ENCODE peak calls at places on chromosomes 11 and 22, in six cellular contexts. G, B, I, N, M and W are unnamed samples.
A peak's percentile ranks its signal among the peaks of the same experiment; 100 is the strongest.

GRCh38 chr22:29343313-29343805 is 27.9 kb upstream of the RASL10A start:
- DNase-seq in N (no peak), B (no peak), G (no peak), I (peak; percentile 40), M (no peak), W (peak; percentile 65)

GRCh38 chr11:133342453-133342852 is 189.8 kb downstream of the OPCML start:
- DNase-seq in M (no peak), G (no peak), B (no peak), I (no peak), N (no peak), W (no peak)

GRCh38 chr11:64317961-64318693 is at the start of gene PRDX5:
- DNase-seq in B (peak; percentile 96), N (peak; percentile 97), I (peak; percentile 94), G (peak; percentile 98), M (peak; percentile 94), W (peak; percentile 98)

GRCh38 chr22:49997932-49998717 is 14.4 kb downstream of the IL17REL start:
- DNase-seq in N (no peak), G (peak; percentile 37), B (peak; percentile 5), I (no peak), M (no peak), W (no peak)

GRCh38 chr22:40665312-40665711 is 14.0 kb upstream of the MCHR1 start:
- DNase-seq in G (no peak), B (peak; percentile 50), N (peak; percentile 48), I (peak; percentile 85), M (peak; percentile 73), W (peak; percentile 78)

GRCh38 chr11:12286606-12287005 is 90.8 kb upstream of the PARVA start:
- DNase-seq in M (no peak), G (peak; percentile 30), N (no peak), B (no peak), I (no peak), W (no peak)

GRCh38 chr22:35638408-35638807 is 9.8 kb upstream of the APOL6 start:
- DNase-seq in N (peak; percentile 66), I (peak; percentile 90), G (peak; percentile 92), B (peak; percentile 85), M (peak; percentile 91), W (peak; percentile 93)

GRCh38 chr11:76071090-76071489 is 135.2 kb downstream of the WNT11 start:
- DNase-seq in M (no peak), G (no peak), N (no peak), I (no peak), B (no peak), W (no peak)

GRCh38 chr11:11146830-11147229 is 206.2 kb downstream of the CSNK2A3 start:
- DNase-seq in B (no peak), M (no peak), I (no peak), G (no peak), N (no peak), W (no peak)

GRCh38 chr11:25159341-25159740 is 662.5 kb downstream of the LUZP2 start:
- DNase-seq in I (peak; percentile 30), N (no peak), M (no peak), G (no peak), B (no peak), W (no peak)

GRCh38 chr11:6191733-6192132 is 7.3 kb upstream of the OR52W1 start:
- DNase-seq in I (no peak), N (no peak), G (no peak), B (no peak), M (no peak), W (no peak)

GRCh38 chr22:21712751-21713427 is 22.7 kb downstream of the YPEL1 start:
- DNase-seq in G (no peak), M (peak; percentile 67), B (peak; percentile 65), N (peak; percentile 86), I (peak; percentile 78), W (peak; percentile 71)

GRCh38 chr11:57180141-57180561 is 1.6 kb upstream of the LRRC55 start:
- DNase-seq in M (peak; percentile 31), B (no peak), N (peak; percentile 17), G (no peak), I (no peak), W (no peak)

GRCh38 chr22:46651316-46651715 is 31.1 kb downstream of the GRAMD4 start:
- DNase-seq in M (no peak), G (no peak), I (no peak), B (no peak), N (no peak), W (no peak)

GRCh38 chr22:46650078-46650810 is 30.1 kb downstream of the GRAMD4 start:
- DNase-seq in G (no peak), B (no peak), N (no peak), M (no peak), I (no peak), W (no peak)

GRCh38 chr22:46652081-46652929 is 32.1 kb downstream of the GRAMD4 start:
- DNase-seq in B (no peak), M (no peak), G (no peak), N (no peak), I (peak; percentile 28), W (peak; percentile 79)

GRCh38 chr22:46646531-46647211 is 26.5 kb downstream of the GRAMD4 start:
- DNase-seq in B (no peak), G (no peak), M (no peak), N (no peak), I (no peak), W (no peak)

DNA sequence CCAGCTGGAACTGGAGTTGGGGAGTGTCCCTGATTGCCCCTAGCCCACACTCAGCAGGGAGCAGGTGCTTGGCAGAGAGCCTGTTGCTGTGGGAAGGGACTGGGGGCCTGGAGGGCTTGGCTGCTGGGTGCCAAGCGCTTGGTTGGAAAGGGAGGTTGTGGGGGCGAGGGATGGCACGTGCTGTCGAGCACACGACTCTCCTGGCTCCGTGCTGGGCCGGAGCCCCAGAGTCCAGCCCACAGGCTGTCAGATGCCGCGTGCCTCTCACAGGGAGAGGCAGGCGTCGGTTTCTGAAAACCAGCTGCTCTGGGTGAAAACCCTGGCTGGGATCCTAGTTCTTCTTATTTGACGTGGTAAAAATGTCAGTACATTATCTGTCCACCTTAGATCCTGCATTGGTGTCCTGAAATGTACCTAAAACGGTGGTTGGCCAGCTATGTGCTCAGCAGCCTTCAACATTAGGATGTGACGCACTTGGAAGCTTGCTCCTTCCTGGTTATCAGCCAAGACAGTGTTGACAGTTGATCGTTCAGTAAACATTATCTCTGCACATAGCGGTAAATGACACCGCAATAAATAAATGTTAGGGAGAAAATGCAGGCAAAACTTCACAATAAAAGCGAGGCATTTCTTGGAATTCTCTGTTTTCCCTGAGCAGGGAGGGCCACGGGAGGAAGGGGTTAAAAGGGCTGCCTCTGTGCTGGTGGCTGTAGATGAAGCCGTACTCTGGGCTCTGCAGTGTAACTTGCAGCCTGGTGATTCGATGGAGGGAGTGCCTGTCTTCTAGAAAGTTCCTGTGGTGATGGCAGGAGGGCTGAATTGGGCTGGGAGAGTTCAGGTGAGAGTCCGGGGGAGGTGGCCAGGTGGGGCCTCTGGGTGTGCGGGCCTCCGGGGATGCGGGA is 29.2 kb downstream of the GRAMD4 start:
- DNase-seq in B (no peak), G (no peak), I (peak; percentile 71), N (no peak), M (peak; percentile 35), W (peak; percentile 88)
- TF ChIP-seq POLR2A in B (no peak), G (no peak), I (no peak), N (no peak), M (no peak), W (no peak)

DNA sequence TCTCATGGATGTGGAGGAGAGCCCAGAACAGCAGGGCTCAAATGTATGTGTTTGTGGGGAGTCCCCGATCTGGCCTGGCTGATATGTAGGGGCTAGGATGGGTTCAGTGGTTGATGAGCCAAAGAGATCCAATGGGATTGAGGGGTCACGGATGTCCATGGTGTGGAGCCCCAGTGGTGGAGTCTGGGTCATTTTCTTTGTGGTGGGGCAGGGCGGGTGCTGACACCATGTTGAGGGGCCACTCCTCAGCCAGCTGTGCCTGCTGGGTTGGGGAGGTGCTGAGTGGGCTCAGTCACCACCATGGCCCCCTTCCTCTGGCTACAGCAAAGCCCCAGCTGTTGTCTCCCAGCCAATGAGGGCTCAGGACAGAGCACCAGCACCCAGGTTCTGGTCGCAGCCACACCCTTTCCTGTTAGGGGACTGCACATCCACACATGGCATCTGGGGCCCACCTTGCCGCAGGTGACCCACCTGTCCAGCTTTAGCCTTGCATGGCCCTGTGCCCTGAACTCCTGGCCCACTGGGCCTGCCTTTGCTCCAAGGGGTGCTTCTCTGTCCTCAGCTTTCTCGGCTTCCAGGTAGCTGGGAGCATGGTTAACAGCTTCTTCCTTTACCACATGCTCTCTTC is 3.2 kb upstream of the GNAZ start:
- DNase-seq in N (peak; percentile 6), G (peak; percentile 51), M (peak; percentile 6), I (no peak), B (peak; percentile 8), W (peak; percentile 21)
- H3K27ac ChIP-seq in N (no peak overlapping the region), G (no peak overlapping the region), M (no peak overlapping the region), I (no peak overlapping the region), B (no peak overlapping the region), W (no peak overlapping the region)

GRCh38 chr11:41983458-41983857 is 524.0 kb upstream of the LRRC4C start:
- DNase-seq in M (no peak), N (no peak), B (no peak), G (no peak), I (no peak), W (no peak)

GRCh38 chr11:41978951-41979350 is 519.5 kb upstream of the LRRC4C start:
- DNase-seq in M (no peak), G (no peak), B (no peak), N (no peak), I (no peak), W (no peak)

GRCh38 chr11:41985799-41986198 is 526.3 kb upstream of the LRRC4C start:
- DNase-seq in M (no peak), N (no peak), B (no peak), G (no peak), I (no peak), W (no peak)

GRCh38 chr11:41982975-41983374 is 523.5 kb upstream of the LRRC4C start:
- DNase-seq in M (no peak), G (no peak), N (no peak), I (no peak), B (no peak), W (no peak)

DNA sequence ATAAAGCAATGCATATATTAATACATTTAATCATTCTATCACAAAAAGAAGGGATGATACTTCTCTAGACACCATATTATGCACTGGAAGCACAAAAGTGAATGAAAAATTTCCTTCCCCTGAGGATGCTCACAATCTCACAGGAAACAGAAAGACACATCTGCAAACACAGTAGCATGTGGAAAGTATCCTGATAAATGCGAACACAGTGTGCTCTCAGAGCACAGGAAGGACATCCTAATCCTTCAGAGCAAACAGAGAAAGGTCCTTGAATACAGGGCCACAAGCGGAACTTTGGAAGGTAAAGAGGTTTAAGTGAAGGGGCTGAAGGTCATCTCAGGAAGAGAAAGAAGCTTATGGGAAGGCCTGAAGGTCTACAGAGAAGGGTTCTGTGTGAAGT is 524.6 kb upstream of the LRRC4C start:
- DNase-seq in M (no peak), B (no peak), G (no peak), N (no peak), I (no peak), W (no peak)
- TF ChIP-seq CTCF in M (no peak), B (no peak), G (no peak), N (no peak), I (no peak), W (no peak)

DNA sequence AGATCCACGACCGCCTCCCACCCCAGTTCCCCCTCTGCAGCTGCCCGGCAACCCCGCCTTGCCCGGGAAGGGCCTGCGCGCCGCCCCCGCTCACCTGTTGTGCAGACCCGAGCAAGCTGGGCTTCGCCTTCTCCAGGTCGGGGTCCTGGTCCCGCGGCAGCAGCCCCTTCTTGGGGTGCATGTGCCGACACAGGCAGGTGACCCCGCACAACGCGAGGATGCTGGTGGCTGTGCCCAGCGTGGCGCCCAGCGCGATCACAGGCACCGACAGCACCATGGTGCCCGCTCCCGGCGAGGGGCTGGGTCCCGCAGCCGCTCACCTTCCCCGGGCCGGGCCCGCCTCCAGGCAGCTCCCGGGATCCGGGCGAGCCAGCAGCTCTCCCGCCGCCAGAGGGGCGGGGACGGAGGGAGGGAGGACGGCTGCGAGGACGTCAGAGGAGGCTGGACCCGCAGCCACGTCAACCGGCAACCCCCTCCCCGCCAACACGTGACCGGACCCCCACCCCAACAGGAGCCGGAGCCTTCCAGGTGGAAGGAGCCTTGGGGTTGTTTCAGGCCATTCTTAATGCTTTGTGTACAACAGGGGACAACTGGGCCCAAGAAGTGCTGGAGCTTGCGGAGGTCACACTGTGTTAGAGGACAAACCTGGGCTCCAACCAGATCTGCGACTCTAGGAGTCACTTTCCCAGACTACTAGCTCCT is at the start of gene SYT13:
- DNase-seq in B (no peak), M (no peak), I (no peak), G (no peak), N (peak; percentile 14), W (no peak)
- TF ChIP-seq POLR2A in B (no peak), M (no peak), I (no peak), G (no peak), N (no peak), W (no peak)